ENCODE peak calls at places on chromosomes 2 and 18, in seven cellular contexts. One of them, this sample, is unnamed.

GRCh38 chr2:159064446-159065301 is 96.2 kb downstream of the TANC1 start:
- DNase-seq in A172: peak
- DNase-seq in activated T-cell treated with anti-CD3 and anti-CD28 coated beads for 1 hour: no peak
- DNase-seq in NCI-H2171 treated with DMSO at 0.1 percent for 48 hours: peak
- DNase-seq in HCT116: no peak
- DNase-seq in GM12891: no peak
- DNase-seq in foreskin fibroblast: peak
- DNase-seq in this sample: peak

GRCh38 chr2:162477011-162477410 is 133.1 kb downstream of the GCA start:
- DNase-seq in A172: peak
- DNase-seq in activated T-cell treated with anti-CD3 and anti-CD28 coated beads for 1 hour: no peak
- DNase-seq in NCI-H2171 treated with DMSO at 0.1 percent for 48 hours: no peak
- DNase-seq in HCT116: no peak
- DNase-seq in GM12891: no peak
- DNase-seq in foreskin fibroblast: no peak
- DNase-seq in this sample: no peak

GRCh38 chr2:224865016-224865415 is 148.9 kb upstream of the CCDC195 start:
- DNase-seq in A172: no peak
- DNase-seq in activated T-cell treated with anti-CD3 and anti-CD28 coated beads for 1 hour: no peak
- DNase-seq in NCI-H2171 treated with DMSO at 0.1 percent for 48 hours: peak
- DNase-seq in HCT116: no peak
- DNase-seq in GM12891: no peak
- DNase-seq in foreskin fibroblast: peak
- DNase-seq in this sample: no peak

GRCh38 chr18:53018791-53019190 is 678.8 kb downstream of the DCC start:
- DNase-seq in A172: peak
- DNase-seq in activated T-cell treated with anti-CD3 and anti-CD28 coated beads for 1 hour: no peak
- DNase-seq in NCI-H2171 treated with DMSO at 0.1 percent for 48 hours: no peak
- DNase-seq in HCT116: no peak
- DNase-seq in GM12891: no peak
- DNase-seq in foreskin fibroblast: no peak
- DNase-seq in this sample: no peak

GRCh38 chr18:66873899-66874298 is 270.0 kb upstream of the CDH19 start:
- DNase-seq in A172: no peak
- DNase-seq in activated T-cell treated with anti-CD3 and anti-CD28 coated beads for 1 hour: no peak
- DNase-seq in NCI-H2171 treated with DMSO at 0.1 percent for 48 hours: no peak
- DNase-seq in HCT116: no peak
- DNase-seq in GM12891: no peak
- DNase-seq in foreskin fibroblast: no peak
- DNase-seq in this sample: no peak

GRCh38 chr2:132849118-132849517 is 179.1 kb upstream of the LYPD1 start:
- DNase-seq in A172: peak
- DNase-seq in activated T-cell treated with anti-CD3 and anti-CD28 coated beads for 1 hour: no peak
- DNase-seq in NCI-H2171 treated with DMSO at 0.1 percent for 48 hours: no peak
- DNase-seq in HCT116: no peak
- DNase-seq in GM12891: no peak
- DNase-seq in foreskin fibroblast: peak
- DNase-seq in this sample: no peak

GRCh38 chr2:202965810-202966454 is 48.7 kb upstream of the NBEAL1 start:
- DNase-seq in A172: peak
- DNase-seq in activated T-cell treated with anti-CD3 and anti-CD28 coated beads for 1 hour: no peak
- DNase-seq in NCI-H2171 treated with DMSO at 0.1 percent for 48 hours: peak
- DNase-seq in HCT116: peak
- DNase-seq in GM12891: peak
- DNase-seq in foreskin fibroblast: peak
- DNase-seq in this sample: no peak

GRCh38 chr2:75098856-75099255 is 100.5 kb downstream of the TACR1 start:
- DNase-seq in A172: peak
- DNase-seq in activated T-cell treated with anti-CD3 and anti-CD28 coated beads for 1 hour: no peak
- DNase-seq in NCI-H2171 treated with DMSO at 0.1 percent for 48 hours: peak
- DNase-seq in HCT116: no peak
- DNase-seq in GM12891: no peak
- DNase-seq in foreskin fibroblast: no peak
- DNase-seq in this sample: peak

GRCh38 chr2:26687785-26688184 is 4.7 kb upstream of the KCNK3 start:
- DNase-seq in A172: no peak
- DNase-seq in activated T-cell treated with anti-CD3 and anti-CD28 coated beads for 1 hour: no peak
- DNase-seq in NCI-H2171 treated with DMSO at 0.1 percent for 48 hours: no peak
- DNase-seq in HCT116: no peak
- DNase-seq in GM12891: no peak
- DNase-seq in foreskin fibroblast: no peak
- DNase-seq in this sample: peak